ENCODE peak calls at places on chromosomes 11 and 22, in six cellular contexts. V is activated T-cell treated with anti-CD3 and anti-CD28 coated beads, Interleukin-2, amount 50 U/mL, for 72 hours; L is right atrium auricular region; S is T-cell; Z is iPS-NIHi11; J is ecto neural progenitor cell. T is an unnamed sample.

GRCh38 chr11:131868769-131869482 is 498.5 kb downstream of the NTM start:
- DNase-seq in V (no peak), L (no peak), S (no peak), Z (peak), J (no peak), T (no peak)

GRCh38 chr11:119378851-119379465 is 2.5 kb downstream of the USP2 start:
- DNase-seq in V (no peak), L (no peak), S (no peak), Z (no peak), J (no peak), T (no peak)

GRCh38 chr11:92443109-92443508 is 218.5 kb downstream of the FAT3 start:
- DNase-seq in V (no peak), L (no peak), S (no peak), Z (no peak), J (no peak), T (no peak)

GRCh38 chr11:29019960-29020683 is 911.9 kb downstream of the METTL15 start:
- DNase-seq in V (no peak), L (no peak), S (no peak), Z (peak), J (no peak), T (no peak)

GRCh38 chr11:101617735-101618332 is 34.0 kb upstream of the TRPC6 start:
- DNase-seq in V (no peak), L (no peak), S (no peak), Z (peak), J (no peak), T (no peak)

GRCh38 chr11:14645247-14645912 is 1.8 kb downstream of the PDE3B start:
- DNase-seq in V (no peak), L (no peak), S (no peak), Z (no peak), J (no peak), T (no peak)

GRCh38 chr22:35539910-35540599 is 576 bp upstream of the RASD2 start:
- DNase-seq in V (peak), L (no peak), S (peak), Z (peak), J (peak), T (no peak)

GRCh38 chr11:102243399-102243884 is 73.8 kb upstream of the BIRC3 start:
- DNase-seq in V (no peak), L (no peak), S (no peak), Z (no peak), J (no peak), T (no peak)

GRCh38 chr11:73866586-73866996 is 10.1 kb downstream of the COA4 start:
- DNase-seq in V (no peak), L (peak), S (no peak), Z (no peak), J (no peak), T (peak)

GRCh38 chr22:23192133-23192532 is 11.8 kb downstream of the BCR start:
- DNase-seq in V (no peak), L (no peak), S (no peak), Z (peak), J (no peak), T (no peak)

GRCh38 chr11:90556026-90556425 is 333.2 kb upstream of the CHORDC1 start:
- DNase-seq in V (no peak), L (no peak), S (no peak), Z (no peak), J (no peak), T (no peak)

GRCh38 chr11:130371004-130371590 is 56.4 kb upstream of the ZBTB44 start:
- DNase-seq in V (no peak), L (no peak), S (no peak), Z (no peak), J (no peak), T (no peak)

GRCh38 chr22:37870273-37870672 is 21.1 kb downstream of the EIF3L start:
- DNase-seq in V (no peak), L (no peak), S (no peak), Z (no peak), J (no peak), T (no peak)

GRCh38 chr11:12529793-12530192 is 144.4 kb upstream of the TEAD1 start:
- DNase-seq in V (no peak), L (no peak), S (no peak), Z (no peak), J (no peak), T (no peak)

GRCh38 chr11:2099523-2100316 is 39.5 kb downstream of the IGF2 start:
- DNase-seq in V (no peak), L (no peak), S (no peak), Z (no peak), J (no peak), T (no peak)

GRCh38 chr22:45225732-45226560 is 14.7 kb downstream of the KIAA0930 start:
- DNase-seq in V (no peak), L (peak), S (no peak), Z (no peak), J (peak), T (no peak)

GRCh38 chr11:1382831-1383607 is 6.7 kb upstream of the BRSK2 start:
- DNase-seq in V (peak), L (peak), S (peak), Z (peak), J (peak), T (no peak)

GRCh38 chr22:46267431-46268279 is at the start of gene TTC38:
- DNase-seq in V (peak), L (peak), S (no peak), Z (peak), J (peak), T (peak)

GRCh38 chr11:134737563-134738510 is 325.8 kb upstream of the B3GAT1 start:
- DNase-seq in V (no peak), L (no peak), S (no peak), Z (no peak), J (no peak), T (no peak)

GRCh38 chr11:96219981-96220623 is 122.9 kb downstream of the MAML2 start:
- DNase-seq in V (no peak), L (no peak), S (no peak), Z (no peak), J (no peak), T (no peak)

GRCh38 chr22:44735518-44736428 is 16.6 kb upstream of the ARHGAP8 start:
- DNase-seq in V (peak), L (peak), S (peak), Z (peak), J (peak), T (no peak)

GRCh38 chr22:33036881-33037280 is 21.3 kb downstream of the SYN3 start:
- DNase-seq in V (no peak), L (no peak), S (no peak), Z (no peak), J (no peak), T (no peak)

GRCh38 chr11:31449040-31449439 is 60.4 kb downstream of the IMMP1L start:
- DNase-seq in V (no peak), L (no peak), S (no peak), Z (no peak), J (no peak), T (no peak)

GRCh38 chr22:23315341-23315917 is 135.1 kb downstream of the BCR start:
- DNase-seq in V (peak), L (peak), S (peak), Z (peak), J (peak), T (peak)

GRCh38 chr11:119206512-119207299 is 567 bp downstream of the CBL start:
- DNase-seq in V (peak), L (no peak), S (peak), Z (peak), J (no peak), T (no peak)

GRCh38 chr22:42462016-42462415 is 29.8 kb upstream of the NFAM1 start:
- DNase-seq in V (no peak), L (no peak), S (no peak), Z (no peak), J (no peak), T (no peak)

GRCh38 chr11:27356624-27357222 is 6.3 kb downstream of the CCDC34 start:
- DNase-seq in V (no peak), L (no peak), S (no peak), Z (no peak), J (no peak), T (no peak)

GRCh38 chr11:96012086-96012824 is 88.3 kb upstream of the MTMR2 start:
- DNase-seq in V (peak), L (peak), S (peak), Z (peak), J (no peak), T (peak)

GRCh38 chr11:35006389-35007128 is 90.1 kb downstream of the PDHX start:
- DNase-seq in V (peak), L (no peak), S (no peak), Z (no peak), J (no peak), T (no peak)

GRCh38 chr11:44622190-44622650 is 56.8 kb downstream of the CD82 start:
- DNase-seq in V (no peak), L (peak), S (no peak), Z (peak), J (peak), T (no peak)

GRCh38 chr22:50551160-50551752 is 5.6 kb downstream of the KLHDC7B start:
- DNase-seq in V (no peak), L (no peak), S (no peak), Z (no peak), J (no peak), T (no peak)

GRCh38 chr22:43550024-43550620 is 138.3 kb downstream of the MPPED1 start:
- DNase-seq in V (no peak), L (no peak), S (no peak), Z (no peak), J (no peak), T (no peak)

GRCh38 chr11:44916797-44917196 is 33.9 kb downstream of the TP53I11 start:
- DNase-seq in V (no peak), L (no peak), S (no peak), Z (no peak), J (no peak), T (no peak)

GRCh38 chr11:79201637-79202347 is 239.0 kb downstream of the TENM4 start:
- DNase-seq in V (no peak), L (no peak), S (no peak), Z (no peak), J (no peak), T (no peak)

GRCh38 chr11:103433976-103434375 is 324.8 kb downstream of the DYNC2H1 start:
- DNase-seq in V (no peak), L (no peak), S (no peak), Z (no peak), J (no peak), T (peak)

GRCh38 chr11:20367313-20367948 is 3.9 kb downstream of the HTATIP2 start:
- DNase-seq in V (peak), L (peak), S (no peak), Z (peak), J (no peak), T (peak)